ENCODE peak calls at places on chromosome 20, in eight cellular contexts. W, U, M, X, J, F, D and S are unnamed samples.

GRCh38 chr20:37911838-37912273 is 8.9 kb downstream of the VSTM2L start:
- DNase-seq in W (no peak), U (peak), M (no peak), X (no peak), J (no peak), F (no peak), D (peak), S (peak)

GRCh38 chr20:48697845-48698491 is 129.8 kb downstream of the PREX1 start:
- DNase-seq in W (peak), U (peak), M (no peak), X (no peak), J (peak), F (peak), D (peak), S (no peak)

GRCh38 chr20:20136313-20136712 is 84.0 kb downstream of the CFAP61 start:
- DNase-seq in W (no peak), U (no peak), M (no peak), X (no peak), J (no peak), F (no peak), D (no peak), S (no peak)

GRCh38 chr20:58810116-58810878 is 40.4 kb downstream of the GNAS-AS1 start:
- DNase-seq in W (no peak), U (peak), M (no peak), X (no peak), J (no peak), F (no peak), D (no peak), S (no peak)

GRCh38 chr20:59217162-59217561 is 53.5 kb downstream of the ZNF831 start:
- DNase-seq in W (no peak), U (no peak), M (no peak), X (no peak), J (no peak), F (no peak), D (no peak), S (no peak)

GRCh38 chr20:42370086-42370485 is 751.9 kb upstream of the CHD6 start:
- DNase-seq in W (no peak), U (no peak), M (no peak), X (no peak), J (no peak), F (no peak), D (no peak), S (no peak)

GRCh38 chr20:60255426-60255825 is 297.2 kb downstream of the CDH26 start:
- DNase-seq in W (no peak), U (no peak), M (no peak), X (peak), J (no peak), F (no peak), D (no peak), S (no peak)

GRCh38 chr20:38872491-38873049 is 53.6 kb upstream of the FAM83D start:
- DNase-seq in W (no peak), U (no peak), M (peak), X (peak), J (peak), F (no peak), D (no peak), S (no peak)

GRCh38 chr20:1177680-1178079 is 7.1 kb downstream of the TMEM74B start:
- DNase-seq in W (no peak), U (no peak), M (no peak), X (no peak), J (no peak), F (no peak), D (peak), S (no peak)

GRCh38 chr20:2365666-2366065 is 15.0 kb upstream of the TGM6 start:
- DNase-seq in W (no peak), U (no peak), M (no peak), X (no peak), J (no peak), F (no peak), D (no peak), S (no peak)

GRCh38 chr20:56440346-56441007 is 27.9 kb upstream of the RTF2 start:
- DNase-seq in W (no peak), U (no peak), M (no peak), X (peak), J (peak), F (no peak), D (no peak), S (no peak)

GRCh38 chr20:3706774-3707507 is 5.5 kb downstream of the SIGLEC1 start:
- DNase-seq in W (no peak), U (no peak), M (no peak), X (no peak), J (peak), F (no peak), D (peak), S (no peak)

GRCh38 chr20:5688431-5688972 is 61.7 kb upstream of the SHLD1 start:
- DNase-seq in W (no peak), U (no peak), M (no peak), X (no peak), J (no peak), F (peak), D (no peak), S (no peak)

GRCh38 chr20:39795401-39796272 is 833.5 kb downstream of the DHX35 start:
- DNase-seq in W (peak), U (no peak), M (no peak), X (no peak), J (no peak), F (no peak), D (no peak), S (no peak)

GRCh38 chr20:1382670-1383069 is 10.2 kb downstream of the FKBP1A start:
- DNase-seq in W (no peak), U (no peak), M (no peak), X (no peak), J (no peak), F (no peak), D (no peak), S (no peak)

GRCh38 chr20:25987073-25987927 is 290.6 kb upstream of the ZNF337 start:
- DNase-seq in W (no peak), U (peak), M (peak), X (peak), J (peak), F (peak), D (peak), S (no peak)

GRCh38 chr20:10783660-10784336 is 110.0 kb upstream of the JAG1 start:
- DNase-seq in W (no peak), U (peak), M (no peak), X (no peak), J (no peak), F (no peak), D (peak), S (no peak)

GRCh38 chr20:63829943-63830820 is 882 bp downstream of the ZBTB46 start:
- DNase-seq in W (no peak), U (no peak), M (no peak), X (no peak), J (no peak), F (no peak), D (no peak), S (no peak)
- TF ChIP-seq CTCF in W (no peak), U (no peak), M (no peak), X (no peak), J (no peak), F (no peak), D (no peak), S (no peak)

GRCh38 chr20:36830791-36831691 is 44.9 kb upstream of the TLDC2 start:
- DNase-seq in W (no peak), U (no peak), M (no peak), X (no peak), J (peak), F (peak), D (peak), S (no peak)
- TF ChIP-seq CTCF in W (no peak), U (peak), M (peak), X (peak), J (peak), F (peak), D (peak), S (peak)

DNA sequence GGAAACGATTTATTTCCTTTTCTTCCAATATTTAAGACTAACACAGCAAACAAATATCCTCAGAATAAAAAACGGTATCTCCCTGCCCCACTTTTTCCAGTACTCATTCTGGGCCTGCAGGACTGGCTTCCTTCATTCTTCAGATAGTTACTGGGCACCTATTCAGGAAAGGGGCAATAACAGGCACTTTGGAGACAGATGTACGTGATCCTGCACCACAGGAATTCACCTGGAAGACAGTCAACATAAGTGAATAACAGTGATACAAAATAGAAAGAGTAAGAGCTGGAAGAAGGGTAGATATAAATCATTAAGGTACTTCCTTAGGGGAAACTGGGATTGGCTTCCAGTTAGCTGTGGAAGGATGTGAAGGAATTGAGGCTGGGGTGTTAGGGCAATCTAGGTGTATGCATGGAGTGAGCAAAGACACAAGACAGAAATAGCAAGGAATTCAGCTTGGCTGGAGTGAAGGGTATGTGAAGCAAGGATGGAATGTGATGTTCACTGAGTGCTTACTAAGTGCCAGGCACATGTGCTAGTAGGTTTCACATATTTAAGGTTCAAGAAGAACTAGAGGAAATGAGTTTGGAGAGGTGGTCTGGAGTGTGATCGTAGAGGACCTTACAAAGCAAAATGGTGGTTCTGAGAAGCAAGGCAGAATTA is 49.3 kb upstream of the FAM83C start:
- DNase-seq in W (no peak), U (no peak), M (no peak), X (no peak), J (no peak), F (no peak), D (no peak), S (no peak)
- TF ChIP-seq CTCF in W (no peak), U (no peak), M (no peak), X (no peak), J (no peak), F (no peak), D (no peak), S (no peak)

DNA sequence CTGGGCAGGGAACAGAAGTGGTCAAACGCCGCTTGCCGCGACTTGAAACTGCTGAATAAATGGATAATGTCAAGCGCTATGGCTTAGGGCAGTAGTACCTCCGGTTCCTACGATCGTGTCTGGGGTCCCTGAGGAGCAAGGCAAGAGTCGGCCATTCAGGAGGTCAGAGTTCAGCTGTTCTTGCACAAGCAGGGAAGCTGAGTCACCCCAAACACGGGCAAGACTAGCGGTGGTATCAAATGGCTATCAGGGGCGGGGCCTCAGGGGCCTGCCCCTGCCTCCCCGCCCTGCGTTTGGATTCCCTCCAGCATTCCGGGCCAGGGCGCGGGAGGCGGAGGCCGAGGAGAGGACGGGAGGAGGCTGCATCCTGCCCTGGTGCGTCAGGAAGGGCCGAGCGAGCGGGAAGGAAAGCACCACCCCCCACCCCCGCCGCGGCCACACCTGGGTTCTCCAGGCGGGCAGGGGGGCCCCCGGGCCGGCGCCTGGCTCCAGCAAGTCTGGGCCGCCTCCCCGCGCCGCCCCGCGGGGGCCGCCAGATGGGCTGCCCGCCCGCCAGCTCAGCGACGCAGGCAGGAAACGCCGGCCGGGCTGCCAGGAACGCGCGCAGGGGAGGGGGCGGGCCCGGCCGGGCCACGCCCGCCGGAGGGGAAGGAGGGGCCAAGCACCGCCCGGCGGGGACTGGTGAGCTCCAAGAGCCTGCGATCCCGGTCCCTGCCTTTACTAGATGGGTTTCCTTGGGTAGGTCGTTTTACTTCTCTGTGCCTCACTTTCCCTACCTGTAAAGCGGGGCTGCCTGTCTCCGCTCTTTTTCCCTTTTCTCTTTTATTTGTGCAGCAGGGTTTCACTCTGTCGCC is 32.2 kb upstream of the ID1 start:
- DNase-seq in W (peak), U (peak), M (peak), X (peak), J (peak), F (peak), D (peak), S (peak)
- TF ChIP-seq CTCF in W (no peak), U (no peak), M (no peak), X (no peak), J (no peak), F (no peak), D (no peak), S (no peak)

GRCh38 chr20:23666189-23666588 is 22.6 kb downstream of the CST4 start:
- DNase-seq in W (no peak), U (peak), M (no peak), X (no peak), J (no peak), F (no peak), D (peak), S (no peak)
- TF ChIP-seq CTCF in W (no peak), U (peak), M (no peak), X (no peak), J (no peak), F (no peak), D (peak), S (no peak)

GRCh38 chr20:9409352-9409751 is 105.0 kb upstream of the LAMP5 start:
- DNase-seq in W (peak), U (no peak), M (no peak), X (no peak), J (no peak), F (no peak), D (peak), S (no peak)

GRCh38 chr20:9407805-9408421 is 106.5 kb upstream of the LAMP5 start:
- DNase-seq in W (peak), U (peak), M (peak), X (peak), J (no peak), F (no peak), D (peak), S (peak)

GRCh38 chr20:9409981-9410380 is 104.4 kb upstream of the LAMP5 start:
- DNase-seq in W (no peak), U (peak), M (no peak), X (no peak), J (no peak), F (no peak), D (peak), S (no peak)

GRCh38 chr20:9411833-9412232 is 102.6 kb upstream of the LAMP5 start:
- DNase-seq in W (no peak), U (no peak), M (no peak), X (no peak), J (no peak), F (no peak), D (no peak), S (no peak)

GRCh38 chr20:9408422-9409300 is 105.7 kb upstream of the LAMP5 start:
- DNase-seq in W (no peak), U (no peak), M (no peak), X (no peak), J (no peak), F (no peak), D (peak), S (no peak)
- TF ChIP-seq CTCF in W (peak), U (peak), M (peak), X (no peak), J (no peak), F (no peak), D (no peak), S (no peak)

DNA sequence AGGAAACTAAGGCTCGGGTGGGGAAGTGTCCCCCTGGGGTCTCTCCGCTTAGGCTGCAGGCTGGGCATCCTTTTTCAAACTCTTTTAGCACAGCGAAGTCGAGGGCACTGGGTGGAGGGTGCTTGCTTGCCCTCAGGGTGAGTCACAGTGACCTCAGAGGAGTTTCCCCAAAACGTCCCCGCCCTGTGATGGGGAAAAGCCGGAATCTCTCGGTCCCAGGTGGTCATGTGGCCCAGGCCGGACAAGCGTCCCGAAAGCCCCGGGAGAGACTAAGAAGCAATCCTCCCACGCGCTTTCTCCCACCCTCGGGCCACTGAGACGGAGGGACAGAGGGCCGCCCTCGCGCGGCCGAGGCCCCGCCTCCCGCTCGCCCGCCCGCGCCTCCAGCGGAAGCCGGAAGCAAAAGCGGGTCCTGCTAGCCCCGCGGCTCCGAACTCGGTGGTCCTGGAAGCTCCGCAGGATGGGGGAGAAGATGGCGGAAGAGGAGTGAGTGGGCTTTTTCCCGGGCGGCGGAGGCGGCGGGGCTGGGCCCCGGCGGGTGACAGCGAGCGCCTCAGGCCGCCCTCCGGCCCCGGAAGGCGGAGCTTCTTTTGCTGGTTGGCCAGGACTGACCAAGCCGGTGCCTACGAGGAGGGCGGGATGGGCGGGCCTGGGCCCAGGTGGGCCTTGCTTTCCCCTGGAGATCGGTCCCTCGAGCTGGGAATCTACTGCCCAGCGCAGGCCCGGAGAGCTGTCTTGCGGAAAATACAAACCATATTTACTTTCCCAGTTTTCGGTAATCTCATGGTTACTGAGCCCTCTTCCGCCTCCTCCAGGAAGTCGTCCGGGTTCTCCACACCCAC is at the start of gene SLC9A8:
- DNase-seq in W (peak), U (peak), M (peak), X (peak), J (peak), F (peak), D (peak), S (peak)
- TF ChIP-seq CTCF in W (peak), U (no peak), M (no peak), X (peak), J (peak), F (peak), D (no peak), S (peak)

GRCh38 chr20:63238491-63239126 is 2.9 kb downstream of the BIRC7 start:
- DNase-seq in W (no peak), U (peak), M (no peak), X (no peak), J (no peak), F (no peak), D (no peak), S (no peak)
- TF ChIP-seq CTCF in W (no peak), U (no peak), M (no peak), X (no peak), J (no peak), F (no peak), D (no peak), S (no peak)

DNA sequence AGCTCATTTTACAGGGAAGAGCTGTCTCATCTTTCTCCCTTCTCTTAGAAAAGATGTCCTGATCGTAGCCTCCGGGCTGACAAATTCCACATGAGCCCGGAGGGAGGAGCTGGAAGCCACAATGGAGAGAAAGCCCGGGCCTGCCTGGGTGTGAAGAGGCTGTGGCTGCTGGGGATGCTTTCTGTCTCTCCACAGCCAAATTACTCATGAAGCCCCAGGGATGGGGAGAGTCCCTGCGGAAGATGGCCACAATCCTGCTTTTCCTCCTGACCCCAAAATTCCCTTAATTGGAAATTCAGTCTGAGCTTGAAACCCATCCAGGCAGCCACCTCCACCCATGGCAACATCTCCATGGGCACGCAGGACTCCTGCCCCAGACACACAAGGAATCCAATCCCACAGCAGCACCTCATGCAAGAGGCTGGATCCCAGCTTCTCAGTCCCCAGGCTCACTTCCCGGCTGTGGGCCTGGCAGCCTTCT is 32.4 kb downstream of the JPH2 start:
- DNase-seq in W (peak), U (no peak), M (no peak), X (no peak), J (peak), F (no peak), D (no peak), S (no peak)
- TF ChIP-seq CTCF in W (no peak), U (no peak), M (no peak), X (no peak), J (no peak), F (no peak), D (no peak), S (no peak)

DNA sequence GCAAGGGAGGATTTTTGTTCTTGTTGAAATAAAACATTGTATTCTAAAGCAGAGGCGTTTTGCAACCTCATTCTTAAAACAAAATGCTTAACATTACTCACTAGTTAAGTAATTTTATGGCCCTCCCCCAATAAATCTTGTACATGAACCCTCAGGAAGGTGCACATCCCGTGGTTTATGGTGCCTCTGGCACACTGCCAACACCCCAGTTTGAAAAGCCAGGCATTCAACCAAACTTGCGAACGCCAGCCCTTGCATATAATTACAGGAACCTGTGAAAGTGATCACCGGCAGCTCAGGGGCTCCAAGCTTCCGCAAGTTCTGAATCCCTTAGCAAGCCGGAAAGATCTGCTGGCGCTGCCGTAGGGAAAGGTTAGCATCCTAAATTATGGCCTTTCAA is 1109.0 kb upstream of the FLRT3 start:
- DNase-seq in W (peak), U (no peak), M (no peak), X (no peak), J (no peak), F (no peak), D (no peak), S (no peak)
- TF ChIP-seq CTCF in W (no peak), U (no peak), M (no peak), X (no peak), J (no peak), F (no peak), D (no peak), S (no peak)